ENCODE peak calls at places on chromosomes 12 and 14, in five cellular contexts. Q, K, B, D and P are unnamed samples.

GRCh38 chr14:81314443-81315175 is 85.5 kb downstream of the STON2 start:
- DNase-seq in K (no peak), Q (no peak), B (no peak), D (no peak), P (no peak)

GRCh38 chr12:63865448-63865847 is 20.9 kb downstream of the SRGAP1 start:
- DNase-seq in Q (no peak), K (no peak), B (peak), D (no peak), P (no peak)

GRCh38 chr12:112939761-112940357 is 1.6 kb downstream of the OAS3 start:
- DNase-seq in K (no peak), D (no peak), B (no peak), Q (no peak), P (no peak)

GRCh38 chr14:92792885-92793284 is 1.2 kb upstream of the GOLGA5 start:
- DNase-seq in K (peak), D (peak), Q (no peak), B (peak), P (no peak)

GRCh38 chr14:65728604-65729003 is 316.1 kb downstream of the FUT8 start:
- DNase-seq in D (no peak), Q (no peak), B (no peak), K (no peak), P (no peak)

GRCh38 chr12:7190268-7191055 is 976 bp downstream of the PEX5 start:
- DNase-seq in Q (no peak), B (peak), D (peak), K (peak), P (no peak)

GRCh38 chr12:48681416-48681737 is 661 bp downstream of the KANSL2 start:
- DNase-seq in D (peak), Q (no peak), B (no peak), K (peak), P (no peak)

GRCh38 chr12:26149963-26150362 is 25.1 kb upstream of the BHLHE41 start:
- DNase-seq in D (no peak), K (no peak), B (no peak), Q (no peak), P (no peak)

GRCh38 chr12:32217354-32218310 is 111.0 kb downstream of the BICD1 start:
- DNase-seq in B (no peak), D (peak), K (peak), Q (no peak), P (peak)

GRCh38 chr12:14770495-14771313 is 32.6 kb downstream of the WBP11 start:
- DNase-seq in K (peak), B (peak), Q (peak), D (peak), P (peak)

GRCh38 chr12:116141833-116142162 is 135.7 kb downstream of the MED13L start:
- DNase-seq in Q (no peak), D (no peak), K (no peak), B (no peak), P (no peak)
- TF ChIP-seq CTCF in Q (no peak), D (no peak), K (no peak), B (no peak), P (no peak)

GRCh38 chr12:123271182-123271491 is 519 bp downstream of the CDK2AP1 start:
- DNase-seq in Q (peak), B (peak), K (peak), D (peak), P (peak)
- TF ChIP-seq CTCF in Q (peak), B (peak), K (peak), D (peak), P (peak)

GRCh38 chr14:103185051-103186027 is 62.1 kb downstream of the TNFAIP2 start:
- DNase-seq in D (peak), Q (no peak), K (no peak), B (peak), P (no peak)
- TF ChIP-seq CTCF in D (peak), Q (peak), K (peak), B (peak), P (peak)

GRCh38 chr12:46135750-46136149 is 133.1 kb downstream of the SLC38A1 start:
- DNase-seq in K (no peak), D (no peak), B (no peak), Q (no peak), P (no peak)

GRCh38 chr12:46134205-46134811 is 134.5 kb downstream of the SLC38A1 start:
- DNase-seq in Q (no peak), D (no peak), B (no peak), K (peak), P (no peak)

GRCh38 chr12:46133751-46134150 is 135.1 kb downstream of the SLC38A1 start:
- DNase-seq in Q (no peak), B (no peak), K (no peak), D (peak), P (no peak)

GRCh38 chr12:46134852-46135251 is 134.0 kb downstream of the SLC38A1 start:
- DNase-seq in D (no peak), B (no peak), Q (no peak), K (no peak), P (no peak)

GRCh38 chr12:46131729-46132128 is 137.1 kb downstream of the SLC38A1 start:
- DNase-seq in Q (no peak), D (peak), K (no peak), B (peak), P (peak)
- TF ChIP-seq CTCF in Q (no peak), D (peak), K (no peak), B (peak), P (peak)

GRCh38 chr14:53663709-53664108 is 292.9 kb downstream of the BMP4 start:
- DNase-seq in B (peak), Q (no peak), D (peak), K (peak), P (peak)
- TF ChIP-seq CTCF in B (peak), Q (no peak), D (peak), K (peak), P (peak)